ENCODE peak calls at places on chromosomes 5 and 9, in eight cellular contexts. P is nephron progenitor cell, M is heart right ventricle, G is HepG2, X is foreskin fibroblast, E is sigmoid colon, V is Panc1, C is ascending aorta. A is an unnamed sample.
A peak's percentile ranks its signal among the peaks of the same experiment; 100 is the strongest.

GRCh38 chr5:150155258-150156032 is at the start of gene PDGFRB:
- DNase-seq in C (peak; percentile 83), G (no peak), X (peak; percentile 94), V (no peak), E (peak; percentile 98), P (peak; percentile 77), M (peak; percentile 91), A (no peak)

GRCh38 chr5:132179410-132179809 is 48.2 kb downstream of the P4HA2 start:
- DNase-seq in V (no peak), G (no peak), E (no peak), C (no peak), P (no peak), M (no peak), X (no peak), A (no peak)

GRCh38 chr5:36657563-36657995 is 51.2 kb downstream of the SLC1A3 start:
- DNase-seq in C (no peak), E (peak; percentile 83), X (peak; percentile 98), V (no peak), P (no peak), M (peak; percentile 76), G (peak; percentile 4), A (no peak)

GRCh38 chr9:112179816-112180215 is 4.7 kb upstream of the SUSD1 start:
- DNase-seq in V (no peak), P (no peak), G (no peak), X (no peak), M (no peak), C (no peak), E (no peak), A (no peak)

GRCh38 chr9:72462340-72462739 is 59.1 kb upstream of the TMC1 start:
- DNase-seq in X (no peak), E (no peak), P (no peak), V (no peak), M (no peak), G (no peak), C (no peak), A (no peak)

GRCh38 chr5:57174128-57174849 is 430 bp downstream of the GPBP1 start:
- DNase-seq in P (no peak), M (no peak), X (peak; percentile 14), C (no peak), G (no peak), E (peak; percentile 71), V (no peak), A (peak; percentile 23)

GRCh38 chr9:121871431-121872025 is 220.1 kb downstream of the DAB2IP start:
- DNase-seq in E (no peak), P (no peak), X (peak; percentile 24), G (no peak), C (no peak), M (no peak), V (no peak), A (no peak)

GRCh38 chr5:151805414-151806225 is 33.9 kb downstream of the G3BP1 start:
- DNase-seq in V (no peak), X (peak; percentile 45), E (no peak), P (no peak), C (no peak), G (no peak), M (no peak), A (no peak)

GRCh38 chr5:178291969-178292825 is 59.6 kb upstream of the PHYKPL start:
- DNase-seq in X (no peak), V (no peak), C (no peak), M (no peak), G (no peak), P (no peak), E (peak; percentile 36), A (no peak)

GRCh38 chr5:40261984-40262383 is 417.7 kb upstream of the PTGER4 start:
- DNase-seq in E (no peak), M (no peak), P (no peak), C (no peak), V (no peak), G (no peak), X (no peak), A (no peak)

GRCh38 chr9:73719660-73720059 is 568.0 kb downstream of the ANXA1 start:
- DNase-seq in P (no peak), G (no peak), M (no peak), V (no peak), X (no peak), E (no peak), C (no peak), A (no peak)

GRCh38 chr9:27473135-27473534 is 51.0 kb upstream of the IFNK start:
- DNase-seq in M (no peak), P (peak; percentile 20), G (no peak), E (peak; percentile 87), V (no peak), X (no peak), C (no peak), A (no peak)

GRCh38 chr5:157100140-157100679 is 8.6 kb downstream of the HAVCR2 start:
- DNase-seq in C (no peak), M (no peak), P (no peak), E (no peak), X (peak; percentile 43), V (peak; percentile 18), G (no peak), A (no peak)

GRCh38 chr5:125575561-125576504 is 829.4 kb upstream of the ZNF608 start:
- DNase-seq in E (peak; percentile 69), V (no peak), C (no peak), P (peak; percentile 35), M (no peak), X (peak; percentile 36), G (no peak), A (no peak)
- TF ChIP-seq CTCF in E (no peak), V (no peak), C (no peak), P (no peak), M (no peak), X (no peak), G (no peak), A (no peak)

GRCh38 chr5:140734354-140734753 is 34.1 kb downstream of the ZMAT2 start:
- DNase-seq in M (no peak), X (peak; percentile 3), G (peak; percentile 43), V (no peak), E (no peak), C (no peak), P (no peak), A (no peak)
- TF ChIP-seq CTCF in M (peak; percentile 52), X (no peak), G (peak; percentile 76), V (peak; percentile 74), E (no peak), C (no peak), P (no peak), A (peak; percentile 39)

DNA sequence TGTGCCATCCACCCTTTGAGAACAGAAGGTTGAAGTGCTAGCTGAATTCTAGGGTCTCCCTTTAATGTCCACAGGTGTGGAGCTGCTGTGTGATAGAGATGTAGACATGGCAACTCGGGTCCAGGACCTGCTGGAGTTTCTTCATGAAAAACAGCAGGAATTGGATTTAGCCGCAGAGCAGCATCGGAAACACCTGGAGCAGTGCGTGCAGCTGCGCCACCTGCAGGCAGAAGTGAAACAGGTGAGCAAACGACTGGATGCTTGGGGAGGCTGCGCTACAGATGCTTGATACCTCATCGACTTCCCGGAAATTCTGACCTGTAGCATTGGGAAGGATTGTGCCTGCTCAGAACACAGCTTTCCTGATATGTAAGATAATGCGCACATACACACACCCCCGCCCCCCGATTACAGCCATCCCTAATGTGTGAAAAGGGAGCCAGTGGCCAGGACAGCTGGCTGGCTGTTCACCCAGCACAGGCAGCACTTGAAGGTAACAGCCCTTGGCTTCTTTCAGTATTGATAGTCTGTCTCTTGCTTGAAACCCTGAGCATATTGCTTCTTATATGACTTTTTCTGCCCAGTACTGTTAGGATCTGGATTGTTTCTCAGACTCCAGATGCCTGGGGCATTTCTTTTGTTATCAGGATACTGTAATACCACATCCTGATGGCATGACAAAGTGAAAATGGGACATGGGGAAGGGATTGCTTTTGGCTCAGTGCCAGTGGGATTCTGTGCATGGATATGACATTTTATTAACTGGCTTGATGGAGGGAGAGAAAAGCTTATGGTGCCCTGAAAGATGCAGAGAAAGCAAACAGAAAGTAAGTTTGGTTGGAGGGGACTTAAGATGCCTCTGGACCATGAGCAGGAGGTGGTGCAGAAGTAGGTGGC is 216.8 kb upstream of the OTULINL start:
- DNase-seq in E (no peak), C (no peak), P (peak; percentile 35), V (no peak), X (no peak), M (no peak), G (peak; percentile 33), A (peak; percentile 56)
- TF ChIP-seq CTCF in E (peak; percentile 40), C (no peak), P (peak; percentile 32), V (peak; percentile 87), X (peak; percentile 36), M (peak; percentile 51), G (peak; percentile 60), A (peak; percentile 82)

GRCh38 chr9:125200216-125201047 is at the start of gene RABEPK:
- DNase-seq in E (peak; percentile 98), X (peak; percentile 93), G (peak; percentile 89), V (peak; percentile 61), C (peak; percentile 64), M (peak; percentile 93), P (peak; percentile 97), A (peak; percentile 91)
- TF ChIP-seq CTCF in E (no peak), X (no peak), G (peak; percentile 12), V (no peak), C (no peak), M (no peak), P (no peak), A (peak; percentile 6)

GRCh38 chr5:2207966-2208544 is 325.3 kb upstream of the IRX4 start:
- DNase-seq in M (no peak), C (no peak), G (peak; percentile 18), X (no peak), V (no peak), P (peak; percentile 73), E (no peak), A (peak; percentile 44)
- TF ChIP-seq CTCF in M (peak; percentile 43), C (no peak), G (peak; percentile 71), X (no peak), V (peak; percentile 77), P (peak; percentile 58), E (no peak), A (peak; percentile 66)

A was measured in progenitor cell of endocrine pancreas.